ENCODE peak calls at places on chromosomes 16 and 17, in four cellular contexts. V, Z, D and W are unnamed samples.

GRCh38 chr17:18158022-18158600 is 25.5 kb upstream of the ALKBH5 start:
- DNase-seq in Z (peak; percentile 19), V (peak; percentile 87), D (peak; percentile 81), W (no peak)

GRCh38 chr17:50688168-50688719 is 19.5 kb downstream of the ANKRD40 start:
- DNase-seq in D (no peak), V (no peak), Z (no peak), W (peak; percentile 86)

GRCh38 chr17:41211845-41212466 is 14.5 kb upstream of the KRTAP9-2 start:
- DNase-seq in D (peak; percentile 62), Z (no peak), V (no peak), W (peak; percentile 52)

GRCh38 chr16:85699628-85700027 is 10.9 kb upstream of the GINS2 start:
- DNase-seq in V (no peak), D (no peak), Z (peak; percentile 16), W (no peak)

GRCh38 chr17:58703137-58703846 is 10.9 kb downstream of the RAD51C start:
- DNase-seq in D (no peak), Z (no peak), V (no peak), W (no peak)

GRCh38 chr17:51372345-51373004 is 112.1 kb downstream of the UTP18 start:
- DNase-seq in V (no peak), Z (peak; percentile 75), D (no peak), W (no peak)

GRCh38 chr16:57413301-57413730 is 8.7 kb downstream of the CCL17 start:
- DNase-seq in D (no peak), Z (no peak), V (no peak), W (no peak)

GRCh38 chr17:51029142-51029541 is 91.5 kb downstream of the SPAG9 start:
- DNase-seq in D (no peak), Z (no peak), V (no peak), W (no peak)

GRCh38 chr16:73145166-73145565 is 97.2 kb upstream of the ZFHX3 start:
- DNase-seq in Z (no peak), V (no peak), D (no peak), W (no peak)

GRCh38 chr17:7294614-7295153 is at the start of gene YBX2:
- DNase-seq in D (peak; percentile 56), V (peak; percentile 76), Z (no peak), W (peak; percentile 72)

GRCh38 chr17:8900207-8900606 is 32.7 kb upstream of the PIK3R6 start:
- DNase-seq in V (no peak), Z (no peak), D (no peak), W (no peak)

GRCh38 chr17:30413109-30413508 is 34.4 kb downstream of the CPD start:
- DNase-seq in D (no peak), Z (no peak), V (no peak), W (no peak)

GRCh38 chr17:50634915-50635719 is 436 bp downstream of the ABCC3 start:
- DNase-seq in V (no peak), Z (no peak), D (no peak), W (no peak)

GRCh38 chr16:82936941-82937551 is 310.3 kb downstream of the CDH13 start:
- DNase-seq in D (no peak), Z (no peak), V (no peak), W (no peak)

GRCh38 chr16:75305364-75306101 is 54.1 kb upstream of the BCAR1 start:
- DNase-seq in V (peak; percentile 1), D (peak; percentile 56), Z (no peak), W (peak; percentile 43)

GRCh38 chr16:86828202-86828601 is 249.9 kb downstream of the FOXL1 start:
- DNase-seq in D (no peak), Z (no peak), V (no peak), W (no peak)

GRCh38 chr17:37212184-37212583 is 163.6 kb upstream of the C17orf78 start:
- DNase-seq in D (peak; percentile 27), Z (no peak), V (no peak), W (no peak)

GRCh38 chr17:59230765-59231164 is 10.5 kb downstream of the GDPD1 start:
- DNase-seq in D (no peak), V (no peak), Z (no peak), W (no peak)

GRCh38 chr16:54602666-54603065 is 316.1 kb upstream of the IRX3 start:
- DNase-seq in Z (no peak), D (no peak), V (no peak), W (no peak)

GRCh38 chr17:73062726-73063125 is 29.8 kb downstream of the SLC39A11 start:
- DNase-seq in V (no peak), D (no peak), Z (no peak), W (no peak)

GRCh38 chr16:6081320-6081976 is 983.9 kb upstream of the EEF2KMT start:
- DNase-seq in D (no peak), V (no peak), Z (peak; percentile 42), W (no peak)

GRCh38 chr17:40666366-40666765 is 1.4 kb upstream of the KRT222 start:
- DNase-seq in D (no peak), Z (no peak), V (no peak), W (no peak)

GRCh38 chr17:80995131-80995530 is 3.5 kb downstream of the CHMP6 start:
- DNase-seq in Z (no peak), D (no peak), V (no peak), W (no peak)

GRCh38 chr16:56910654-56911539 is 21.0 kb upstream of the HERPUD1 start:
- DNase-seq in V (no peak), D (no peak), Z (no peak), W (no peak)

GRCh38 chr17:65856865-65857264 is 295.4 kb upstream of the AXIN2 start:
- DNase-seq in Z (no peak), D (no peak), V (no peak), W (no peak)

GRCh38 chr17:9021158-9021984 is at the start of gene NTN1:
- DNase-seq in Z (no peak), D (peak; percentile 3), V (peak; percentile 58), W (no peak)

GRCh38 chr16:17724242-17724898 is 253.6 kb upstream of the XYLT1 start:
- DNase-seq in D (no peak), V (no peak), Z (no peak), W (no peak)

GRCh38 chr17:33927732-33928133 is 327.4 kb upstream of the CCL2 start:
- DNase-seq in V (no peak), Z (no peak), D (peak; percentile 9), W (no peak)

GRCh38 chr17:80175411-80175810 is 5.6 kb downstream of the CARD14 start:
- DNase-seq in V (no peak), Z (no peak), D (no peak), W (no peak)

GRCh38 chr17:357634-358033 is 5.0 kb upstream of the RPH3AL start:
- DNase-seq in V (no peak), D (no peak), Z (no peak), W (no peak)